ENCODE peak calls at places on chromosomes 12 and 14, in five cellular contexts. Q is GM12878, O is testis, H is HepG2, F is uterus. G is an unnamed sample.

GRCh38 chr12:93677195-93678064 is at the start of gene CRADD:
- DNase-seq in F (peak; percentile 78), Q (peak; percentile 99), H (peak; percentile 98), O (peak; percentile 93), G (peak; percentile 95)

GRCh38 chr12:54372113-54372806 is 8.0 kb upstream of the GPR84 start:
- DNase-seq in O (no peak), F (peak; percentile 52), Q (no peak), H (no peak), G (no peak)

GRCh38 chr14:52025310-52025709 is 36.0 kb downstream of the RTRAF start:
- DNase-seq in F (no peak), Q (no peak), O (no peak), H (no peak), G (no peak)

GRCh38 chr12:121812921-121813896 is 9.4 kb downstream of the SETD1B start:
- DNase-seq in F (no peak), Q (no peak), H (no peak), O (peak; percentile 65), G (no peak)

GRCh38 chr14:54606178-54606577 is 39.2 kb downstream of the SAMD4A start:
- DNase-seq in Q (no peak), O (peak; percentile 17), F (no peak), H (no peak), G (no peak)

GRCh38 chr14:54512393-54512792 is 2.7 kb downstream of the CGRRF1 start:
- DNase-seq in F (no peak), H (no peak), Q (no peak), O (no peak), G (no peak)

GRCh38 chr12:94725375-94726168 is 75.2 kb upstream of the TMCC3 start:
- DNase-seq in Q (no peak), F (no peak), H (peak; percentile 23), O (no peak), G (no peak)

GRCh38 chr12:93877446-93877845 is 200.3 kb downstream of the CRADD start:
- DNase-seq in H (no peak), F (no peak), O (no peak), Q (no peak), G (no peak)

GRCh38 chr14:61388976-61389576 is 67.7 kb downstream of the PRKCH start:
- DNase-seq in Q (no peak), O (no peak), F (no peak), H (no peak), G (no peak)

GRCh38 chr14:49508124-49508523 is 78.1 kb downstream of the RPS29 start:
- DNase-seq in H (no peak), Q (no peak), F (no peak), O (no peak), G (no peak)

GRCh38 chr12:66573605-66574004 is 105.3 kb downstream of the GRIP1 start:
- DNase-seq in O (no peak), Q (no peak), H (no peak), F (no peak), G (no peak)

GRCh38 chr12:84994436-84994835 is 41.6 kb downstream of the TSPAN19 start:
- DNase-seq in H (no peak), F (no peak), Q (no peak), O (no peak), G (no peak)

GRCh38 chr12:45543887-45544286 is 185.6 kb upstream of the ARID2 start:
- DNase-seq in O (peak; percentile 58), H (peak; percentile 53), Q (peak; percentile 56), F (no peak), G (peak; percentile 37)

GRCh38 chr12:76029982-76030377 is 1.6 kb downstream of the PHLDA1 start:
- DNase-seq in F (no peak), H (no peak), Q (no peak), O (peak; percentile 31), G (peak; percentile 18)

GRCh38 chr12:91877022-91877421 is 268.6 kb downstream of the BTG1 start:
- DNase-seq in O (peak; percentile 37), H (no peak), Q (peak; percentile 20), F (no peak), G (peak; percentile 76)

GRCh38 chr12:546920-547845 is 87.4 kb downstream of the B4GALNT3 start:
- DNase-seq in O (peak; percentile 59), H (peak; percentile 33), Q (no peak), F (peak; percentile 67), G (peak; percentile 54)

GRCh38 chr12:27627123-27627835 is 69.0 kb upstream of the REP15 start:
- DNase-seq in O (no peak), Q (no peak), F (peak; percentile 23), H (no peak), G (no peak)

GRCh38 chr12:77496714-77497113 is 334.0 kb upstream of the NAV3 start:
- DNase-seq in Q (no peak), O (no peak), H (no peak), F (no peak), G (no peak)
- H3K36me3 ChIP-seq in Q (no peaks in the 10 kb centered on the region), O (no peaks in the 10 kb centered on the region), H (no peaks in the 10 kb centered on the region), F (no peaks in the 10 kb centered on the region), G (no peaks in the 10 kb centered on the region)

GRCh38 chr12:111270128-111270651 is 98.7 kb downstream of the PHETA1 start:
- DNase-seq in O (no peak), Q (no peak), H (no peak), F (no peak), G (no peak)
- TF ChIP-seq POLR2A in O (no peak), Q (no peak), H (no peak), F (no peak), G (no peak)

DNA sequence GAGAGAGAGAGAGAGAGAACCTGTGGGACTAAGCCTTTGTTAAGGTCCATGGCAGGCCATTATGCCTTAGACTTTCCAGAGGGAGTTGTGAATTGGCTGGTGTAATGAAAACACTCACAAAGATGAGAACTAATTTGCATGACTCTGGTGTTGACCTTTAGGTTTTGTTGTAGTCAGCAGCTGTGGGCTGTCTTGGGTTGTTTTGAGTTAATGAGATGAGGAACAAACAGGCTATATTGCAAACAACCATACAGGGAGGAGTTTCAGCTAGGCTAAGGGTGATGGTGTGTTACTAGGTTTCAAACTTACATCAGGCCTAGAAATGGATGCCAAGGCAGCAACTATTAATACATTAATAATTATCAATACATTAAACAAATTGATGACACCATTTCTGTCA is 26.3 kb downstream of the ATXN7L3B start:
- DNase-seq in Q (no peak), O (no peak), F (no peak), H (no peak), G (no peak)
- H3K27ac ChIP-seq in Q (no peak overlapping the region), O (no peak overlapping the region), F (no peak overlapping the region), H (no peak overlapping the region), G (no peak overlapping the region)

DNA sequence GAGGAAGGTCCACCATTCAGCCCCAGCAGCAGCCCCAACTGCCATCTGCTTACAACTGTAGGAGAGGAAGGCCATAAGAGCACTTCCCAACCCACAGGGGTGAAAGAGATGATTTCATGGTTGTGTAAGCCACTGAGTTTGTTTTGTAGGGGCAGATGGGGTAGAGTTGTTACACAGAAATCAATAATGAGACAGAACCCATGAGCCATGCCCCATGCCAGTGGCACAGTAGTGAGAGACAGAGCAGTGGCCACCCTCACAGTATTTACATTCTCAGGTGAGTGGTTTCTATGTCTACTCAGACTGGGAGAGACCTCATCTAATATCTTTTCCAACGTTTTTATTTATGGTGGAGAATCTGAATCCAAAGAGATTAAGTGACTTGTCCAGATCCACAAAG is 68.6 kb downstream of the NUAK1 start:
- DNase-seq in Q (no peak), H (no peak), O (no peak), F (no peak), G (no peak)
- H3K36me3 ChIP-seq in Q (no peaks in the 10 kb centered on the region), H (peaks cover 2% of the 10 kb centered on the region), O (no peaks in the 10 kb centered on the region), F (no peaks in the 10 kb centered on the region), G (no peaks in the 10 kb centered on the region)

DNA sequence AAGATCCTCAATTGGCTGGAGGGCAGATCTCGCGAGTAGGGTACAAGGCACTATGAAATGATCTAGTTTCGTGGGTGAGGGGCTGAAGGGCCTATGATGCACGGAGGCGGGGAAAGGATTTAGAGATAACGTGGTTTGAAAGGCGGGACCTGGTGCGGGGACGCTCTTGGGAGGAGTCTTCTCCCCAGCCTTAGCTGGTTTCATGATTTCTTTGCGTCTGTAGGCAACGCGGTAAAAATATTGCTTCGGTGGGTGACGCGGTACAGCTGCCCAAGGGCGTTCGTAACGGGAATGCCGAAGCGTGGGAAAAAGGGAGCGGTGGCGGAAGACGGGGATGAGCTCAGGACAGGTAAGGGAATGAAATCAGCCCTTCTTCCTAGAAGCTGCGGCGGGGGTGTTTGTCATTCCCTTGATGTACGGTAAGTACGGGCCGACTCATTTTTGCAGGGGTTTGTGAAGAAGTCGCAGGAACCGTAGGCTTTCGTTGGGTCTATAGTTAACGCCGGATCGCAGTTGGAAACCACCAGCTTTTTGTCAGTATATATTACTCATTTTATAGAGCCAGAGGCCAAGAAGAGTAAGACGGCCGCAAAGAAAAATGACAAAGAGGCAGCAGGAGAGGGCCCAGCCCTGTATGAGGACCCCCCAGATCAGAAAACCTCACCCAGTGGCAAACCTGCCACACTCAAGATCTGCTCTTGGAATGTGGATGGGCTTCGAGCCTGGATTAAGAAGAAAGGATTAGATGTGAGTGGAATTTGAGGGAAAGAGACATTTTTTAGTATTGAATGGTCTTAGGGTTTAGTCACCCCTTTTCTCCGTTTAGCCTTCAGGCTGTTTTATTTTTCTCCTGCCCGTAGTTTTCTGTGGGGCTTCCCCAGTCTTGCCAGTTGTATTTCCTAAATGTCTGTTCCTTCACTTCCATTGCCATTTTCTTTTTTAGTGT is 602 bp downstream of the APEX1 start:
- DNase-seq in F (no peak), H (no peak), O (no peak), Q (no peak), G (no peak)
- TF ChIP-seq POLR2A in F (no peak), H (peak; percentile 35), O (no peak), Q (peak; percentile 1), G (no peak)

DNA sequence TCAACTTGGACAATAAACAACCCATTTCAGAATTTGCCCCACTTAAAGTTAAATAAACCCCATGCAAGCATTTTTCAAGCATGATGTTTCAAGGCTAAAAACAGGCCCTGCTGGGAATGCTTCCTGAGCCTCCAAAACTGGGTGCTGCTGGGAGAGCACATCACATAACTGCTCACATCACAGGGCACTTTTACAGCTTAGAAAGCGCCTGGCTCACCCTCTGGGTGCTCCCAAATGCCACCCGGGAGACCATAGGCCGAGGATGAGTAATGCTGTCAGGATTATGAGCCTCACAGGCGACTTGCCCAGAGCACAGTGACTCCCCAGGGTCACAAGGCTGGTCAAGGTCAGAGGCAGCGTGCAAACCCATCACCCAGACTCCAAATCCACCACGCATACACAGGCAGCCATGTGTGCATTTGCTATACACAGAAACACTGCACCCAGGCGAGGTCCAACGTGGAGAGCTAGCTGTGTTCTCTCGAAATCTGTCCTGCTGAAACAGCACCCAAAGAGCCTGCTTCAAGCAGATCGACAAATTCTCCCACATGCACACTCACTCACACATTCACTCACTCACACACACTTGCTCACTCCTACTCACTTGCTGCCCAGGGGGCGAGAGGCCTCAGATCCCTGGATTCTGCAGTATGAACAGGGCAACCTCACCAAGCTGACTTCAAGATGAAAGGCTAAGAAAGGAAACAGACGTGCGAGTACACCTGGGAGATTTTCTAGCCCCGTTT is 58.7 kb downstream of the ITPK1 start:
- DNase-seq in H (peak; percentile 77), F (no peak), Q (no peak), O (no peak), G (no peak)
- H3K27ac ChIP-seq in H (peak overlapping the region; percentile 22), F (peak overlapping the region; percentile 51), Q (no peak overlapping the region), O (no peak overlapping the region), G (peak overlapping the region; percentile 54)

G was measured in body of pancreas.